ENCODE peak calls at places on chromosome 20, in nine cellular contexts. Y, Z, U, P, J, E, L, N and T are unnamed samples.

GRCh38 chr20:23021541-23021940 is 13.6 kb upstream of the SSTR4 start:
- DNase-seq in L (no peak), E (no peak), Z (no peak), P (no peak), U (no peak), Y (no peak), N (no peak), J (no peak), T (no peak)

GRCh38 chr20:62366370-62367135 is 559 bp downstream of the LAMA5 start:
- DNase-seq in Y (no peak), N (no peak), U (peak), Z (no peak), P (no peak), E (peak), J (no peak), L (peak), T (peak)

GRCh38 chr20:44495257-44495656 is 19.6 kb downstream of the TTPAL start:
- DNase-seq in L (no peak), J (no peak), E (no peak), P (peak), U (no peak), N (no peak), Z (peak), Y (no peak), T (no peak)

GRCh38 chr20:45957021-45957941 is 14.7 kb downstream of the ZNF335 start:
- DNase-seq in Z (no peak), J (no peak), L (no peak), U (no peak), P (no peak), N (no peak), Y (no peak), E (no peak), T (no peak)

GRCh38 chr20:48283470-48284110 is 498.3 kb upstream of the SULF2 start:
- DNase-seq in E (no peak), P (peak), U (peak), L (no peak), Z (no peak), Y (peak), N (peak), J (no peak), T (no peak)

GRCh38 chr20:2093200-2093781 is 8.3 kb upstream of the STK35 start:
- DNase-seq in U (peak), J (no peak), P (no peak), E (no peak), Z (no peak), N (peak), L (peak), Y (no peak), T (peak)

GRCh38 chr20:37566590-37567330 is 39.1 kb upstream of the BLCAP start:
- DNase-seq in E (no peak), N (no peak), Y (no peak), P (no peak), L (no peak), J (no peak), Z (no peak), U (no peak), T (no peak)

GRCh38 chr20:63846128-63846771 is 15.0 kb upstream of the ABHD16B start:
- DNase-seq in L (peak), N (no peak), U (peak), E (peak), Z (no peak), P (no peak), Y (no peak), J (no peak), T (no peak)

GRCh38 chr20:63124092-63124781 is 91.7 kb downstream of the YTHDF1 start:
- DNase-seq in L (no peak), E (no peak), U (no peak), N (no peak), Y (no peak), J (no peak), P (no peak), Z (no peak), T (no peak)

GRCh38 chr20:18138266-18138582 is 561 bp downstream of the KAT14 start:
- DNase-seq in N (no peak), E (no peak), P (no peak), U (no peak), J (no peak), L (no peak), Y (no peak), Z (no peak), T (no peak)

GRCh38 chr20:2331901-2332565 is 36.2 kb downstream of the TGM3 start:
- DNase-seq in Z (no peak), Y (no peak), P (no peak), U (no peak), J (no peak), L (no peak), N (no peak), E (no peak), T (no peak)

GRCh38 chr20:62303327-62304226 is 780 bp downstream of the ADRM1 start:
- DNase-seq in L (peak), Z (no peak), J (no peak), U (peak), E (no peak), P (peak), Y (no peak), N (no peak), T (peak)

GRCh38 chr20:19758888-19759331 is 852 bp downstream of the RIN2 start:
- DNase-seq in J (no peak), N (peak), L (peak), Z (no peak), U (peak), Y (no peak), P (peak), E (peak), T (peak)

GRCh38 chr20:63284083-63284440 is 8.9 kb upstream of the COL20A1 start:
- DNase-seq in Y (no peak), U (no peak), J (no peak), Z (no peak), E (no peak), P (no peak), N (no peak), L (no peak), T (no peak)

GRCh38 chr20:23061713-23062561 is 12.5 kb upstream of the THBD start:
- DNase-seq in P (peak), J (peak), Z (no peak), Y (peak), N (no peak), L (no peak), E (no peak), U (peak), T (no peak)

GRCh38 chr20:50455656-50456451 is 54.3 kb upstream of the PTPN1 start:
- DNase-seq in L (no peak), N (no peak), U (no peak), Y (no peak), P (no peak), Z (no peak), J (no peak), E (no peak), T (no peak)

GRCh38 chr20:23565503-23566056 is 2.7 kb downstream of the CST9L start:
- DNase-seq in N (no peak), U (no peak), E (no peak), J (no peak), P (no peak), Z (no peak), Y (no peak), L (no peak), T (no peak)

GRCh38 chr20:19712737-19713260 is 45.3 kb upstream of the RIN2 start:
- DNase-seq in P (no peak), N (no peak), Z (no peak), U (no peak), Y (no peak), L (no peak), E (no peak), J (no peak), T (no peak)

GRCh38 chr20:3398681-3399252 is 8.7 kb downstream of the DNAAF9 start:
- DNase-seq in L (no peak), E (no peak), Y (peak), U (no peak), Z (no peak), J (no peak), N (no peak), P (no peak), T (no peak)

GRCh38 chr20:44056010-44056698 is 130.8 kb downstream of the JPH2 start:
- DNase-seq in P (no peak), J (no peak), N (peak), Y (no peak), E (peak), U (peak), Z (no peak), L (peak), T (peak)

GRCh38 chr20:13147071-13147961 is 73.8 kb upstream of the ISM1 start:
- DNase-seq in L (peak), P (peak), U (no peak), N (no peak), E (no peak), J (no peak), Y (no peak), Z (no peak), T (no peak)

GRCh38 chr20:3782597-3782996 is 1.3 kb upstream of the SPEF1 start:
- DNase-seq in Z (no peak), N (no peak), Y (no peak), L (no peak), J (no peak), E (no peak), P (no peak), U (no peak), T (no peak)

GRCh38 chr20:40777653-40778052 is 88.6 kb upstream of the MAFB start:
- DNase-seq in U (no peak), J (no peak), Y (no peak), Z (no peak), N (no peak), E (no peak), L (no peak), P (no peak), T (no peak)

GRCh38 chr20:48298851-48299484 is 513.7 kb upstream of the SULF2 start:
- DNase-seq in J (peak), P (peak), Z (no peak), N (no peak), E (no peak), Y (peak), U (peak), L (no peak), T (no peak)

GRCh38 chr20:49037962-49038387 is 8.1 kb upstream of the CSE1L start:
- DNase-seq in Y (no peak), N (no peak), P (no peak), U (peak), Z (no peak), L (no peak), J (no peak), E (no peak), T (no peak)

GRCh38 chr20:16115891-16116577 is 457.2 kb downstream of the KIF16B start:
- DNase-seq in E (no peak), U (no peak), L (peak), Y (no peak), J (no peak), P (no peak), Z (no peak), N (no peak), T (no peak)

GRCh38 chr20:50216543-50217206 is 26.0 kb downstream of the CEBPB start:
- DNase-seq in P (no peak), U (no peak), E (no peak), J (no peak), Y (no peak), Z (no peak), L (peak), N (no peak), T (peak)

GRCh38 chr20:19552896-19553180 is 205.2 kb upstream of the RIN2 start:
- DNase-seq in J (no peak), E (no peak), U (no peak), P (no peak), Y (no peak), L (no peak), N (no peak), Z (no peak), T (no peak)

GRCh38 chr20:12028771-12029170 is 111.1 kb downstream of the BTBD3 start:
- DNase-seq in E (no peak), U (no peak), L (no peak), J (no peak), P (no peak), Y (no peak), N (no peak), Z (no peak), T (no peak)

GRCh38 chr20:37239026-37239451 is 22.6 kb downstream of the GHRH start:
- DNase-seq in Z (no peak), N (no peak), J (no peak), P (peak), Y (no peak), U (no peak), E (no peak), L (no peak), T (no peak)

GRCh38 chr20:3282271-3283221 is 43.6 kb upstream of the SLC4A11 start:
- DNase-seq in J (no peak), Z (no peak), L (no peak), P (no peak), E (no peak), U (peak), N (no peak), Y (no peak), T (no peak)

GRCh38 chr20:19828233-19828632 is 70.2 kb downstream of the RIN2 start:
- DNase-seq in P (peak), J (no peak), Y (no peak), L (peak), Z (peak), N (no peak), E (no peak), U (peak), T (no peak)

GRCh38 chr20:47501117-47501482 is 587 bp upstream of the NCOA3 start:
- DNase-seq in N (no peak), U (no peak), E (no peak), P (no peak), L (no peak), Z (no peak), J (no peak), Y (no peak), T (no peak)

GRCh38 chr20:49115565-49115964 is 69.5 kb downstream of the CSE1L start:
- DNase-seq in Y (peak), P (peak), Z (no peak), N (no peak), E (no peak), J (no peak), U (no peak), L (no peak), T (no peak)

GRCh38 chr20:52974155-52974554 is 2.0 kb downstream of the TSHZ2 start:
- DNase-seq in Z (no peak), N (no peak), Y (no peak), L (no peak), P (no peak), E (no peak), U (no peak), J (no peak), T (no peak)

GRCh38 chr20:63835031-63835858 is 4.2 kb upstream of the ZBTB46 start:
- DNase-seq in E (peak), U (peak), L (peak), J (peak), Y (peak), N (peak), P (peak), Z (peak), T (peak)

GRCh38 chr20:62583424-62583920 is 58.8 kb upstream of the SLCO4A1 start:
- DNase-seq in Z (no peak), J (no peak), L (no peak), E (no peak), U (no peak), N (no peak), Y (no peak), P (no peak), T (no peak)

GRCh38 chr20:35742741-35743523 is 872 bp upstream of the RBM39 start:
- DNase-seq in P (peak), N (no peak), Z (no peak), L (peak), J (no peak), U (no peak), E (no peak), Y (no peak), T (no peak)

GRCh38 chr20:31278178-31278577 is 20.7 kb downstream of the DEFB115 start:
- DNase-seq in U (no peak), N (no peak), P (no peak), E (no peak), L (no peak), Z (no peak), Y (no peak), J (no peak), T (no peak)
- TF ChIP-seq CTCF in U (no peak), N (no peak), P (no peak), E (no peak), L (no peak), Z (no peak), Y (no peak), J (no peak), T (no peak)

GRCh38 chr20:58717278-58718091 is 24.9 kb downstream of the NPEPL1 start:
- DNase-seq in Z (no peak), N (peak), J (no peak), P (no peak), U (no peak), Y (no peak), E (no peak), L (no peak), T (no peak)
- TF ChIP-seq CTCF in Z (no peak), N (no peak), J (no peak), P (no peak), U (no peak), Y (no peak), E (no peak), L (no peak), T (no peak)

GRCh38 chr20:32945710-32946221 is 58.5 kb downstream of the SUN5 start:
- DNase-seq in E (no peak), N (peak), U (no peak), J (no peak), Z (no peak), L (peak), Y (peak), P (peak), T (no peak)
- TF ChIP-seq CTCF in E (peak), N (peak), U (peak), J (peak), Z (peak), L (peak), Y (peak), P (peak), T (peak)

DNA sequence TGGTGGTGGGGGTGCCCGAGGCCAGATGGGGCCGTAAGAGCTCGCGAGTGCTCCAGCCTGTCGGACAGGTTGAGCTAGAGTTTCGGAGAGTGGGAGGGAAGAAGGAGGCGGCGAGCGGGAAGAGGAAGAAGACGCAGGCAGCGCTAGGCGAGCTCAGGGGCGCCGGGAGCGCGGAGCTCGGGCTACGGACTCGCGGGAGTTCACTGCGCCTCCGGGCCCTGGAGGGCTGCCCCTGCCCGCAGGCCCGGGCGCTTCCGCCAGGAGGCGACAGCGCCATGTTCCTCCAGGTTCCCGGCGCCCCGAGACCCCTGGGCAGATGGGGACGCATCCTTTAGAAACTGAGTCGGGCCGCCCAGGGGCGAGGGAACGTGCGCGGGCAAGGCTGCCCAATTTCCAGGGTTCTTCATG is 984 bp downstream of the TFAP2C start:
- DNase-seq in Y (no peak), Z (no peak), P (peak), E (peak), J (no peak), U (peak), N (peak), L (peak), T (peak)
- TF ChIP-seq CTCF in Y (no peak), Z (peak), P (peak), E (peak), J (peak), U (peak), N (peak), L (peak), T (peak)

DNA sequence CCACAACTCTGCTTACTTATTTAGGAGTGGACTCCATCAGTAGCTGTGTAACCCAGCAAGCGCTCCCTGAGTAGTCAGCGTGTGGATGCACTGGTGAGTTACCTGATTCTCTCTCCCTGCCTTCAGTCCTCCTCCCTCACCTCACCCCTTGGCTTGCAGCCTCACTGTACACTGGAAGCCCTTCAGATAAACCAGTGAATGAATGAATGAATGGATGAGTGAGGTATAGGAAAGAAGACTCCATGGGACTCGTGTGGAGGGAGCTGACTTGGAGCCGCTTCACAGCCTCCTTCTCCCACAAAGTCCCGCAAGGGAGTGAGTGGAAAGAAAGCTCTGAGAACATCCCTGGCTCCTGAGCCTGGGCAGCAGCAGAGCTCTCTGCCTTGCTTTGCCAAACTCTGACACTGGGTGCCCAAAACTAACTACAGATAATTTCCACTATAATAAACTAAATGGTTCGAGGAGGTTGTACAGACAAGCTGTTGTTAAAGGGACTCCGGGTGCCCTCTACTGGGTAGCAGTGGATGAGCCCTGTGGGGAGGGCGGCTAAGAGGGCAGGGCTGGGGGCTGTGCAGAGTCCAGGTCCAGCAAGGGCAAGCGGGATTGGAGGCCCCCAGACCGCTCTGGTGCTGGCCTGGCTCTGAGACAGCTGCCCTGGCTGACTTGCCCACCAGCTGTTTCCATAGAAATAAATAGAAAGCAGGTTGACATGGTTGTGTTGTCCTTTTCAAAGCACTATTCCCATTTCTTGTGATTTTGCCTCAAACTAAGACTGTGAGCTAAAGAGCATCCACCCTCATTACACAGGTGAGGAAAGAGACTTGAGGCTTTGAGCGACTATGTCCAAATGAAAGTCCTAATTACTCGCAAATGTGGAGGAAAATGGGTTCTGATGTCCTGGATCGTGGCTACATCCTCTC is 167.7 kb upstream of the CST7 start:
- DNase-seq in N (peak), Y (no peak), L (peak), J (no peak), E (peak), P (peak), U (peak), Z (no peak), T (no peak)
- TF ChIP-seq CTCF in N (no peak), Y (peak), L (peak), J (peak), E (no peak), P (peak), U (peak), Z (peak), T (peak)

GRCh38 chr20:14259691-14260090 is 77.7 kb downstream of the FLRT3 start:
- DNase-seq in L (no peak), Z (no peak), J (no peak), E (no peak), U (no peak), N (no peak), P (no peak), Y (no peak), T (no peak)

GRCh38 chr20:14264869-14265268 is 72.5 kb downstream of the FLRT3 start:
- DNase-seq in U (no peak), J (peak), P (peak), N (no peak), Y (no peak), L (no peak), Z (no peak), E (no peak), T (no peak)
- TF ChIP-seq CTCF in U (peak), J (peak), P (peak), N (peak), Y (peak), L (peak), Z (peak), E (peak), T (peak)

GRCh38 chr20:57694481-57694880 is 15.3 kb downstream of the PMEPA1 start:
- DNase-seq in L (no peak), P (no peak), Y (no peak), E (no peak), Z (no peak), J (no peak), U (no peak), N (no peak), T (no peak)

GRCh38 chr20:57695012-57695411 is 14.8 kb downstream of the PMEPA1 start:
- DNase-seq in E (no peak), P (peak), Z (peak), Y (no peak), J (no peak), U (peak), L (no peak), N (no peak), T (no peak)

GRCh38 chr20:57693670-57694329 is 16.0 kb downstream of the PMEPA1 start:
- DNase-seq in Z (no peak), U (no peak), Y (no peak), J (no peak), N (no peak), P (no peak), E (no peak), L (no peak), T (no peak)

GRCh38 chr20:57692393-57692792 is 17.4 kb downstream of the PMEPA1 start:
- DNase-seq in J (no peak), E (no peak), U (no peak), P (no peak), Z (no peak), N (no peak), Y (no peak), L (no peak), T (no peak)

GRCh38 chr20:57693002-57693582 is 16.7 kb downstream of the PMEPA1 start:
- DNase-seq in U (peak), Z (peak), Y (no peak), P (peak), N (no peak), E (no peak), L (no peak), J (no peak), T (peak)
- TF ChIP-seq CTCF in U (peak), Z (peak), Y (no peak), P (peak), N (no peak), E (no peak), L (no peak), J (peak), T (peak)